ENCODE peak calls at places on chromosomes 7 and 10, in ten cellular contexts. G, C, Y, V, F, M, H, E, A and U are unnamed samples.

GRCh38 chr7:27186450-27187157 is 1.6 kb upstream of the HOXA11 start:
- DNase-seq in H (no peak), E (no peak), C (no peak), G (peak), F (no peak), V (no peak), Y (no peak), A (no peak), M (no peak), U (no peak)

GRCh38 chr10:9018844-9019173 is 964.3 kb downstream of the GATA3 start:
- DNase-seq in E (no peak), H (no peak), G (no peak), A (no peak), F (no peak), M (no peak), V (no peak), C (no peak), Y (no peak), U (no peak)

GRCh38 chr10:96456296-96456840 is 57.4 kb downstream of the TLL2 start:
- DNase-seq in Y (no peak), H (no peak), F (no peak), A (no peak), M (no peak), G (no peak), C (no peak), E (no peak), V (no peak), U (no peak)

GRCh38 chr10:35246770-35247343 is 89.5 kb upstream of the CCNY start:
- DNase-seq in M (no peak), A (no peak), H (no peak), G (no peak), C (no peak), F (no peak), Y (no peak), V (no peak), E (no peak), U (no peak)

GRCh38 chr10:31101123-31101522 is 69.5 kb upstream of the ZNF438 start:
- DNase-seq in C (peak), V (no peak), M (peak), Y (peak), G (no peak), H (no peak), F (peak), A (peak), E (peak), U (peak)

GRCh38 chr7:78562191-78562590 is 763.6 kb downstream of the PHTF2 start:
- DNase-seq in H (no peak), E (no peak), C (no peak), G (no peak), V (no peak), A (no peak), F (no peak), M (no peak), Y (no peak), U (no peak)

GRCh38 chr10:71750124-71750841 is 23.0 kb downstream of the VSIR start:
- DNase-seq in H (no peak), C (no peak), Y (no peak), E (no peak), G (peak), M (no peak), V (no peak), A (no peak), F (no peak), U (no peak)

GRCh38 chr10:107409517-107409916 is 245.0 kb upstream of the SORCS1 start:
- DNase-seq in M (peak), H (no peak), G (no peak), F (peak), C (no peak), E (no peak), V (no peak), Y (peak), A (no peak), U (no peak)

GRCh38 chr10:61975107-61975932 is 73.8 kb downstream of the ARID5B start:
- DNase-seq in H (no peak), E (no peak), A (no peak), G (no peak), F (peak), M (peak), V (no peak), Y (peak), C (no peak), U (no peak)

GRCh38 chr10:126499744-126500143 is 111.5 kb upstream of the ADAM12 start:
- DNase-seq in Y (no peak), A (no peak), V (no peak), M (no peak), G (no peak), C (no peak), F (no peak), H (no peak), E (no peak), U (no peak)

GRCh38 chr10:126500866-126501265 is 112.6 kb upstream of the ADAM12 start:
- DNase-seq in H (no peak), M (peak), Y (no peak), F (no peak), G (no peak), C (no peak), V (no peak), E (no peak), A (no peak), U (no peak)

GRCh38 chr10:126496771-126497545 is 108.7 kb upstream of the ADAM12 start:
- DNase-seq in C (no peak), G (no peak), Y (no peak), E (no peak), H (no peak), V (no peak), A (no peak), F (no peak), M (no peak), U (no peak)

GRCh38 chr10:126500185-126500584 is 111.9 kb upstream of the ADAM12 start:
- DNase-seq in V (no peak), A (no peak), G (no peak), E (no peak), Y (no peak), F (no peak), C (no peak), H (no peak), M (no peak), U (no peak)

GRCh38 chr10:126497672-126498071 is 109.4 kb upstream of the ADAM12 start:
- DNase-seq in E (no peak), Y (no peak), H (no peak), G (no peak), M (no peak), A (no peak), V (no peak), F (no peak), C (no peak), U (no peak)
- TF ChIP-seq CTCF in E (no peak), Y (no peak), H (no peak), G (no peak), M (no peak), A (no peak), V (no peak), F (no peak), C (no peak), U (no peak)

GRCh38 chr7:12686894-12687212 is 580 bp upstream of the ARL4A start:
- DNase-seq in E (no peak), Y (no peak), C (no peak), G (no peak), F (no peak), A (no peak), H (no peak), V (no peak), M (no peak), U (no peak)

GRCh38 chr7:12684186-12684585 is 3.2 kb upstream of the ARL4A start:
- DNase-seq in H (no peak), Y (no peak), A (no peak), G (no peak), V (no peak), M (no peak), F (no peak), E (no peak), C (no peak), U (no peak)

GRCh38 chr7:12684733-12685132 is 2.7 kb upstream of the ARL4A start:
- DNase-seq in E (no peak), Y (no peak), G (no peak), C (no peak), A (no peak), H (no peak), F (peak), M (no peak), V (no peak), U (no peak)

GRCh38 chr7:12686234-12686893 is 1.1 kb upstream of the ARL4A start:
- DNase-seq in C (peak), A (peak), E (peak), Y (peak), F (peak), G (peak), H (peak), V (peak), M (peak), U (peak)

GRCh38 chr7:12685550-12685949 is 1.9 kb upstream of the ARL4A start:
- DNase-seq in G (no peak), H (peak), V (no peak), F (peak), Y (no peak), M (peak), E (no peak), C (no peak), A (peak), U (peak)
- TF ChIP-seq CTCF in G (peak), H (no peak), V (no peak), F (no peak), Y (no peak), M (peak), E (no peak), C (no peak), A (peak), U (peak)

DNA sequence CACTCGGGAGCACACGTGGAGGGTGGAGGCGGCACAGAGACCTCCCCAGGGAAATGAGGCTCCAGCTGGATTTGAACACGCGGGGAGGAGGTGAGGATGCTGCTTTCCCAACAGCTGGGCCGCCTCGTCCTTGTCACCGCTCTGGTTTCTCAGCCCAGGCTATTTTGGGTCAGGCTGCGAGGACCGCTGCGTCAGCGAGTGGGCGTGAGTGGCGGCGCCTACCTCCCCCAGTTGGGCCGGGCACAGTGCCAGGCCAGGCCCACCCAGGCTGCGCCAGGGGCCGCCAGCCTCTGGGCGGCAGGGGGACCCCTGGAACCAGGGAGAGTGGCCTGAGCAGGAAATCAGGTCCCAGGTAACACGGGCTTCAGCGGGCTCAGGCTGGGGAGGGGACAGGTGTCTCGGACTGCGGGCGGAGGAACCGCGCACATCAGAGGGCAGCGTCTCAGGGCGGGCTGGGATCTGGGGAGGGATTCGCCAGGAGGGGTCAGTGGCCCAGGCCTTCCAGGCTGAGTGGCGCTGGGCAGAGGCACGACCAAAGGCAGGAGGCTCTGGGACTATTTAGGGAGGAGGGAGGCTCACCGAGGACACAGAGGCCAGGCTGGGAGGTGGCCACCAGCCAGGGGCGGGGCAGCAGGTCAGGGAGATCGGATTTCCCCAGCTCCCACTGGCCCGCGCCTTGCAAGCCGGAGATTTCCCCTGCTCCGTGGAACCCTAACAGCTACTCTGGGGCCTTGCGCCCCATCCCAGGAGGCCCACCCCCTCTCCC is 125.2 kb upstream of the RET start:
- DNase-seq in V (peak), Y (no peak), M (no peak), F (no peak), G (peak), C (no peak), E (no peak), H (peak), A (peak), U (no peak)
- TF ChIP-seq CTCF in V (no peak), Y (no peak), M (no peak), F (no peak), G (no peak), C (no peak), E (no peak), H (no peak), A (no peak), U (no peak)

GRCh38 chr7:47762207-47762606 is 180.3 kb upstream of the TNS3 start:
- DNase-seq in V (no peak), F (no peak), H (no peak), Y (no peak), E (no peak), G (no peak), A (no peak), C (no peak), M (no peak), U (no peak)

GRCh38 chr7:47757946-47758371 is 176.0 kb upstream of the TNS3 start:
- DNase-seq in E (peak), V (peak), C (no peak), M (peak), A (no peak), Y (peak), F (no peak), G (no peak), H (no peak), U (no peak)

GRCh38 chr7:47758546-47758945 is 176.6 kb upstream of the TNS3 start:
- DNase-seq in A (no peak), C (no peak), Y (no peak), M (peak), H (no peak), G (no peak), F (no peak), V (no peak), E (no peak), U (no peak)

GRCh38 chr7:47762746-47763062 is 180.8 kb upstream of the TNS3 start:
- DNase-seq in Y (no peak), H (no peak), M (no peak), V (no peak), C (no peak), F (no peak), G (no peak), A (no peak), E (no peak), U (no peak)

GRCh38 chr7:47759056-47759706 is 177.3 kb upstream of the TNS3 start:
- DNase-seq in M (no peak), C (no peak), A (no peak), H (no peak), Y (peak), V (no peak), E (no peak), G (no peak), F (no peak), U (no peak)
- TF ChIP-seq CTCF in M (peak), C (no peak), A (peak), H (no peak), Y (no peak), V (peak), E (no peak), G (peak), F (no peak), U (no peak)

GRCh38 chr10:100502926-100503480 is 16.7 kb downstream of the SEC31B start:
- DNase-seq in G (no peak), H (no peak), F (no peak), E (no peak), Y (no peak), V (no peak), A (no peak), C (no peak), M (no peak), U (no peak)
- TF ChIP-seq CTCF in G (no peak), H (no peak), F (no peak), E (no peak), Y (no peak), V (no peak), A (no peak), C (no peak), M (no peak), U (no peak)

GRCh38 chr7:135382162-135382561 is 127.7 kb downstream of the CNOT4 start:
- DNase-seq in V (no peak), A (no peak), Y (no peak), C (no peak), M (no peak), F (no peak), H (no peak), G (no peak), E (no peak), U (no peak)
- TF ChIP-seq CTCF in V (no peak), A (no peak), Y (no peak), C (no peak), M (no peak), F (no peak), H (no peak), G (no peak), E (no peak), U (no peak)

DNA sequence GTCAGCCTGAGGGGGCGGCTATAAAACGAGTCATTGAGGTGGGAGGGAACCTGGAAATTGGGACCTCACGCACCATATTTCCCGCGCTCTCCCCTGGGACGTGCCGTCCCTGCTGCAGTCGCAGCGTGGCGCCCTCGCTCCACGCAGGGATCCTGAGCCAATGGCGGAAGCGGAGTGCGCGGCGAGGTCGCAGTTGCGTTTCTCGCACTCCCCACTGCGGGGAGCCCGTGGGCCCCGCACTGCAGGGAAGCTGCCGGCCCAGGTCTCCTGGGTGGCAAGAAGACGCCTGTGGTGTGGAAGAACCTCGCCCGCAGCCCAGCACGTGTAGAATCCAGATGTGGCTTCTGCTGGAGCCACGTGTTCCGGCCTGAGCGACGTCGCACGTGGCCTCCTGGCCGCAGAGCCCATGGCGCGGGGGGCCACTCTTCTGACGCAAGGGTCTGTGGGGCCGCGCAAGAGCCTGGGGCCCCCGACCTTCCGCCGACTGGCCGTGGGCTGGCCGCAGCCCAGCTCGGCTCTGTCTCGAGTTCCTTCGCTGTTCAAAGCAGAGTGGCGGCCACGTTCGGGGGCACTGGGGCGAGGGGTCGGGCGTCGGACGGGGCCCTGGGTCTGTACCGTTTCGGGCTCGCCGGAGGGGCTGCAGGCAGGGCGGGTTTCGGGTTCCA is 26.4 kb downstream of the HIF1AN start:
- DNase-seq in A (peak), M (peak), V (peak), H (peak), G (peak), C (peak), E (peak), Y (peak), F (peak), U (peak)
- TF ChIP-seq CTCF in A (peak), M (peak), V (peak), H (peak), G (peak), C (peak), E (peak), Y (peak), F (peak), U (peak)

GRCh38 chr7:86914468-86915054 is 144.9 kb downstream of the ELAPOR2 start:
- DNase-seq in A (no peak), Y (peak), G (no peak), V (no peak), C (peak), M (no peak), E (no peak), H (no peak), F (peak), U (no peak)

GRCh38 chr7:86913709-86914108 is 145.7 kb downstream of the ELAPOR2 start:
- DNase-seq in A (no peak), H (no peak), G (no peak), V (no peak), C (no peak), E (no peak), Y (no peak), M (no peak), F (no peak), U (no peak)

GRCh38 chr7:86916277-86916825 is 143.1 kb downstream of the ELAPOR2 start:
- DNase-seq in F (no peak), H (no peak), Y (no peak), G (no peak), C (no peak), M (no peak), V (no peak), E (no peak), A (no peak), U (no peak)

GRCh38 chr7:86908948-86909347 is 150.5 kb downstream of the ELAPOR2 start:
- DNase-seq in V (no peak), M (no peak), E (no peak), A (no peak), C (no peak), F (no peak), H (no peak), G (no peak), Y (no peak), U (no peak)

DNA sequence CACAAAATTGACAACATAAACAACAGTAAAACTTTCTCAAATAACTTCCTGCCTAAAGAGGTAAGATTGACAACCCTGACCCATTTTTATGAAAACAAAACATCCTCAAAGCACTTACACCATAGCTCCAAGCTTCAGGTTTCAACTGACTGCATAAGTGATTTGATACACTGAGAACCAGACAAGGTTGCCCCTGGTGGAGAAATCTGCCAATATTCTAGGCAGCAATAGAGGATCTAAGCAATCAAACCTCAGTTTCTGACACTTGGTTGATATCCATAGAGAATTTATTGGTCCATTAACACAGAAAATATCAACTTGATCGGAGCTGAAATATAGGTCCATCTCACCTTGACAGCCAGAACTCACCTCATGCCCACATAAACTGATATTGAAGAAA is 147.8 kb downstream of the ELAPOR2 start:
- DNase-seq in A (no peak), E (no peak), F (peak), G (no peak), H (no peak), V (no peak), C (no peak), Y (no peak), M (no peak), U (no peak)
- TF ChIP-seq CTCF in A (peak), E (no peak), F (peak), G (no peak), H (no peak), V (no peak), C (no peak), Y (no peak), M (no peak), U (no peak)

GRCh38 chr7:84232653-84233052 is 38.1 kb upstream of the SEMA3A start:
- DNase-seq in Y (no peak), M (peak), A (no peak), H (no peak), C (no peak), E (no peak), F (no peak), V (no peak), G (no peak), U (no peak)
- TF ChIP-seq CTCF in Y (no peak), M (peak), A (no peak), H (no peak), C (no peak), E (no peak), F (no peak), V (no peak), G (no peak), U (peak)